ENCODE peak calls at places on chromosome 4, in eight cellular contexts. M is stimulated activated naive B cell treated with anti-CD40 and anti-IgM and Interleukin-4, amounts not matched to agents 10 μg/mL and 1 μg/mL and 100 μg/mL, for 72 hours; X is activated CD4-positive, alpha-beta T cell treated with anti-CD3 and anti-CD28 coated beads for 36 hours; U is T follicular helper cell; L is stimulated activated CD4-positive, alpha-beta T cell treated with anti-CD3 and anti-CD28 coated beads, Interleukin-15, amount 100 ng/mL, for 1 hour; Z is H4; S is cardiac fibroblast; I is NCI-H1092. J is an unnamed sample.

GRCh38 chr4:180641495-180641894 is 1601.7 kb upstream of the TENM3 start:
- DNase-seq in M (no peak), X (no peak), U (no peak), L (no peak), Z (no peak), S (no peak), I (no peak), J (no peak)

GRCh38 chr4:38078590-38079381 is 118.6 kb downstream of the PTTG2 start:
- DNase-seq in M (no peak), X (peak), U (no peak), L (no peak), Z (peak), S (peak), I (no peak), J (peak)

GRCh38 chr4:129929984-129930383 is 834.0 kb downstream of the C4orf33 start:
- DNase-seq in M (no peak), X (no peak), U (no peak), L (no peak), Z (no peak), S (no peak), I (no peak), J (no peak)

GRCh38 chr4:161642708-161643107 is 521.1 kb downstream of the FSTL5 start:
- DNase-seq in M (no peak), X (no peak), U (no peak), L (no peak), Z (peak), S (peak), I (no peak), J (no peak)

GRCh38 chr4:138235419-138235952 is 6.7 kb downstream of the SLC7A11 start:
- DNase-seq in M (no peak), X (no peak), U (no peak), L (no peak), Z (peak), S (peak), I (no peak), J (peak)

GRCh38 chr4:24594887-24595286 is 10.5 kb upstream of the DHX15 start:
- DNase-seq in M (no peak), X (no peak), U (no peak), L (no peak), Z (peak), S (peak), I (no peak), J (peak)

GRCh38 chr4:89939994-89940393 is 45.3 kb downstream of the MMRN1 start:
- DNase-seq in M (no peak), X (no peak), U (no peak), L (no peak), Z (peak), S (no peak), I (peak), J (no peak)

GRCh38 chr4:111362891-111363290 is 740.0 kb upstream of the PITX2 start:
- DNase-seq in M (no peak), X (no peak), U (no peak), L (no peak), Z (no peak), S (peak), I (no peak), J (no peak)

GRCh38 chr4:183448436-183448835 is 4.0 kb downstream of the CDKN2AIP start:
- DNase-seq in M (no peak), X (no peak), U (no peak), L (no peak), Z (no peak), S (peak), I (no peak), J (no peak)

GRCh38 chr4:54539500-54540029 is 118.2 kb upstream of the KIT start:
- DNase-seq in M (no peak), X (peak), U (no peak), L (peak), Z (no peak), S (peak), I (peak), J (no peak)

GRCh38 chr4:134122903-134123302 is 78.7 kb downstream of the PABPC4L start:
- DNase-seq in M (no peak), X (no peak), U (no peak), L (no peak), Z (no peak), S (no peak), I (no peak), J (no peak)

J was measured in NCI-H226.